ENCODE peak calls at places on chromosomes 12 and 14, in eight cellular contexts. One of them, this sample, is unnamed.

GRCh38 chr14:104600141-104600643 is 4.4 kb downstream of the TMEM179 start:
- DNase-seq in mucosa of gallbladder: no peak
- DNase-seq in stimulated activated CD8-positive, alpha-beta memory T cell treated with anti-CD3 and anti-CD28 coated beads, Interleukin-2, amount 100 ng/mL, for 1 hour: no peak
- DNase-seq in tibial artery: peak
- DNase-seq in NCI-H748 treated with DMSO at 0.1 percent for 48 hours: peak
- DNase-seq in GM10248: no peak
- DNase-seq in A549: peak
- DNase-seq in naive thymus-derived CD8-positive, alpha-beta T cell: no peak
- DNase-seq in this sample: peak

GRCh38 chr14:33693237-33693636 is 257.6 kb downstream of the EGLN3 start:
- DNase-seq in mucosa of gallbladder: no peak
- DNase-seq in stimulated activated CD8-positive, alpha-beta memory T cell treated with anti-CD3 and anti-CD28 coated beads, Interleukin-2, amount 100 ng/mL, for 1 hour: no peak
- DNase-seq in tibial artery: no peak
- DNase-seq in NCI-H748 treated with DMSO at 0.1 percent for 48 hours: no peak
- DNase-seq in GM10248: no peak
- DNase-seq in A549: no peak
- DNase-seq in naive thymus-derived CD8-positive, alpha-beta T cell: no peak
- DNase-seq in this sample: no peak

GRCh38 chr14:100775831-100776591 is 49.3 kb downstream of the DLK1 start:
- DNase-seq in mucosa of gallbladder: no peak
- DNase-seq in stimulated activated CD8-positive, alpha-beta memory T cell treated with anti-CD3 and anti-CD28 coated beads, Interleukin-2, amount 100 ng/mL, for 1 hour: no peak
- DNase-seq in tibial artery: peak
- DNase-seq in NCI-H748 treated with DMSO at 0.1 percent for 48 hours: no peak
- DNase-seq in GM10248: no peak
- DNase-seq in A549: no peak
- DNase-seq in naive thymus-derived CD8-positive, alpha-beta T cell: no peak
- DNase-seq in this sample: no peak

GRCh38 chr12:132248439-132249157 is 80.8 kb downstream of the GALNT9 start:
- DNase-seq in mucosa of gallbladder: no peak
- DNase-seq in stimulated activated CD8-positive, alpha-beta memory T cell treated with anti-CD3 and anti-CD28 coated beads, Interleukin-2, amount 100 ng/mL, for 1 hour: no peak
- DNase-seq in tibial artery: no peak
- DNase-seq in NCI-H748 treated with DMSO at 0.1 percent for 48 hours: no peak
- DNase-seq in GM10248: no peak
- DNase-seq in A549: no peak
- DNase-seq in naive thymus-derived CD8-positive, alpha-beta T cell: no peak
- DNase-seq in this sample: peak

GRCh38 chr12:90627180-90627896 is 327.6 kb downstream of the CCER1 start:
- DNase-seq in mucosa of gallbladder: no peak
- DNase-seq in stimulated activated CD8-positive, alpha-beta memory T cell treated with anti-CD3 and anti-CD28 coated beads, Interleukin-2, amount 100 ng/mL, for 1 hour: no peak
- DNase-seq in tibial artery: no peak
- DNase-seq in NCI-H748 treated with DMSO at 0.1 percent for 48 hours: no peak
- DNase-seq in GM10248: no peak
- DNase-seq in A549: no peak
- DNase-seq in naive thymus-derived CD8-positive, alpha-beta T cell: no peak
- DNase-seq in this sample: no peak

GRCh38 chr12:13288937-13289643 is 92.6 kb downstream of the EMP1 start:
- DNase-seq in mucosa of gallbladder: peak
- DNase-seq in stimulated activated CD8-positive, alpha-beta memory T cell treated with anti-CD3 and anti-CD28 coated beads, Interleukin-2, amount 100 ng/mL, for 1 hour: no peak
- DNase-seq in tibial artery: no peak
- DNase-seq in NCI-H748 treated with DMSO at 0.1 percent for 48 hours: no peak
- DNase-seq in GM10248: no peak
- DNase-seq in A549: no peak
- DNase-seq in naive thymus-derived CD8-positive, alpha-beta T cell: no peak
- DNase-seq in this sample: no peak

GRCh38 chr12:122614839-122615238 is 87.8 kb downstream of the KNTC1 start:
- DNase-seq in mucosa of gallbladder: no peak
- DNase-seq in stimulated activated CD8-positive, alpha-beta memory T cell treated with anti-CD3 and anti-CD28 coated beads, Interleukin-2, amount 100 ng/mL, for 1 hour: no peak
- DNase-seq in tibial artery: no peak
- DNase-seq in NCI-H748 treated with DMSO at 0.1 percent for 48 hours: no peak
- DNase-seq in GM10248: no peak
- DNase-seq in A549: no peak
- DNase-seq in naive thymus-derived CD8-positive, alpha-beta T cell: no peak
- DNase-seq in this sample: no peak

GRCh38 chr12:24723759-24724158 is 225.1 kb downstream of the BCAT1 start:
- DNase-seq in mucosa of gallbladder: no peak
- DNase-seq in stimulated activated CD8-positive, alpha-beta memory T cell treated with anti-CD3 and anti-CD28 coated beads, Interleukin-2, amount 100 ng/mL, for 1 hour: no peak
- DNase-seq in tibial artery: no peak
- DNase-seq in NCI-H748 treated with DMSO at 0.1 percent for 48 hours: no peak
- DNase-seq in GM10248: no peak
- DNase-seq in A549: no peak
- DNase-seq in naive thymus-derived CD8-positive, alpha-beta T cell: no peak
- DNase-seq in this sample: no peak

GRCh38 chr14:52895000-52895399 is 55.9 kb downstream of the FERMT2 start:
- DNase-seq in mucosa of gallbladder: no peak
- DNase-seq in stimulated activated CD8-positive, alpha-beta memory T cell treated with anti-CD3 and anti-CD28 coated beads, Interleukin-2, amount 100 ng/mL, for 1 hour: no peak
- DNase-seq in tibial artery: no peak
- DNase-seq in NCI-H748 treated with DMSO at 0.1 percent for 48 hours: no peak
- DNase-seq in GM10248: no peak
- DNase-seq in A549: no peak
- DNase-seq in naive thymus-derived CD8-positive, alpha-beta T cell: no peak
- DNase-seq in this sample: no peak

GRCh38 chr14:93654599-93654998 is 133.7 kb downstream of the PRIMA1 start:
- DNase-seq in mucosa of gallbladder: no peak
- DNase-seq in stimulated activated CD8-positive, alpha-beta memory T cell treated with anti-CD3 and anti-CD28 coated beads, Interleukin-2, amount 100 ng/mL, for 1 hour: no peak
- DNase-seq in tibial artery: no peak
- DNase-seq in NCI-H748 treated with DMSO at 0.1 percent for 48 hours: no peak
- DNase-seq in GM10248: no peak
- DNase-seq in A549: no peak
- DNase-seq in naive thymus-derived CD8-positive, alpha-beta T cell: no peak
- DNase-seq in this sample: no peak

This sample was measured in left cardiac atrium.